ENCODE peak calls at places on chromosomes 1 and 21, in nine cellular contexts. One of them, this sample, is unnamed.

GRCh38 chr1:25724201-25724600 is 75.8 kb upstream of the SELENON start:
- DNase-seq in suprapubic skin: no peak
- DNase-seq in PC-9: no peak
- DNase-seq in hepatocyte: no peak
- DNase-seq in heart left ventricle: no peak
- DNase-seq in AG04450: no peak
- DNase-seq in H9: no peak
- DNase-seq in endothelial cell: no peak
- DNase-seq in pancreas: no peak
- DNase-seq in this sample: no peak

GRCh38 chr1:177200290-177200689 is 29.5 kb downstream of the BRINP2 start:
- DNase-seq in suprapubic skin: no peak
- DNase-seq in PC-9: no peak
- DNase-seq in hepatocyte: no peak
- DNase-seq in heart left ventricle: no peak
- DNase-seq in AG04450: no peak
- DNase-seq in H9: no peak
- DNase-seq in endothelial cell: no peak
- DNase-seq in pancreas: no peak
- DNase-seq in this sample: no peak

GRCh38 chr1:152162826-152163463 is 3.9 kb upstream of the RPTN start:
- DNase-seq in suprapubic skin: no peak
- DNase-seq in PC-9: peak
- DNase-seq in hepatocyte: no peak
- DNase-seq in heart left ventricle: no peak
- DNase-seq in AG04450: no peak
- DNase-seq in H9: no peak
- DNase-seq in endothelial cell: no peak
- DNase-seq in pancreas: no peak
- DNase-seq in this sample: peak

GRCh38 chr1:245873883-245874671 is 633.0 kb downstream of the SMYD3 start:
- DNase-seq in suprapubic skin: no peak
- DNase-seq in PC-9: no peak
- DNase-seq in hepatocyte: no peak
- DNase-seq in heart left ventricle: no peak
- DNase-seq in AG04450: no peak
- DNase-seq in H9: no peak
- DNase-seq in endothelial cell: no peak
- DNase-seq in pancreas: no peak
- DNase-seq in this sample: no peak

GRCh38 chr1:245874942-245875580 is 632.0 kb downstream of the SMYD3 start:
- DNase-seq in suprapubic skin: no peak
- DNase-seq in PC-9: no peak
- DNase-seq in hepatocyte: peak
- DNase-seq in heart left ventricle: peak
- DNase-seq in AG04450: peak
- DNase-seq in H9: no peak
- DNase-seq in endothelial cell: no peak
- DNase-seq in pancreas: peak
- DNase-seq in this sample: peak

GRCh38 chr1:204126367-204126766 is 25.5 kb downstream of the ETNK2 start:
- DNase-seq in suprapubic skin: no peak
- DNase-seq in PC-9: no peak
- DNase-seq in hepatocyte: no peak
- DNase-seq in heart left ventricle: no peak
- DNase-seq in AG04450: no peak
- DNase-seq in H9: no peak
- DNase-seq in endothelial cell: no peak
- DNase-seq in pancreas: no peak
- DNase-seq in this sample: no peak

GRCh38 chr1:163162281-163162937 is 40.3 kb downstream of the RGS5 start:
- DNase-seq in suprapubic skin: no peak
- DNase-seq in PC-9: no peak
- DNase-seq in hepatocyte: no peak
- DNase-seq in heart left ventricle: no peak
- DNase-seq in AG04450: peak
- DNase-seq in H9: no peak
- DNase-seq in endothelial cell: no peak
- DNase-seq in pancreas: no peak
- DNase-seq in this sample: no peak

GRCh38 chr1:198088360-198089071 is 68.3 kb upstream of the NEK7 start:
- DNase-seq in suprapubic skin: no peak
- DNase-seq in PC-9: no peak
- DNase-seq in hepatocyte: peak
- DNase-seq in heart left ventricle: no peak
- DNase-seq in AG04450: no peak
- DNase-seq in H9: no peak
- DNase-seq in endothelial cell: no peak
- DNase-seq in pancreas: no peak
- DNase-seq in this sample: peak

GRCh38 chr1:210231846-210232523 is 611 bp upstream of the SERTAD4 start:
- DNase-seq in suprapubic skin: no peak
- DNase-seq in PC-9: no peak
- DNase-seq in hepatocyte: peak
- DNase-seq in heart left ventricle: peak
- DNase-seq in AG04450: no peak
- DNase-seq in H9: no peak
- DNase-seq in endothelial cell: no peak
- DNase-seq in pancreas: no peak
- DNase-seq in this sample: no peak

GRCh38 chr1:199163277-199164069 is 524.6 kb downstream of the PTPRC start:
- DNase-seq in suprapubic skin: no peak
- DNase-seq in PC-9: no peak
- DNase-seq in hepatocyte: no peak
- DNase-seq in heart left ventricle: no peak
- DNase-seq in AG04450: no peak
- DNase-seq in H9: no peak
- DNase-seq in endothelial cell: no peak
- DNase-seq in pancreas: no peak
- DNase-seq in this sample: no peak

GRCh38 chr1:172960454-172961208 is 90.1 kb downstream of the TNFSF18 start:
- DNase-seq in suprapubic skin: no peak
- DNase-seq in PC-9: no peak
- DNase-seq in hepatocyte: no peak
- DNase-seq in heart left ventricle: no peak
- DNase-seq in AG04450: no peak
- DNase-seq in H9: no peak
- DNase-seq in endothelial cell: peak
- DNase-seq in pancreas: peak
- DNase-seq in this sample: no peak
- TF ChIP-seq CTCF in suprapubic skin: no peak
- TF ChIP-seq CTCF in PC-9: no peak
- TF ChIP-seq CTCF in hepatocyte: no peak
- TF ChIP-seq CTCF in heart left ventricle: no peak
- TF ChIP-seq CTCF in AG04450: no peak
- TF ChIP-seq CTCF in H9: no peak
- TF ChIP-seq CTCF in endothelial cell: no peak
- TF ChIP-seq CTCF in pancreas: no peak
- TF ChIP-seq CTCF in this sample: no peak

DNA sequence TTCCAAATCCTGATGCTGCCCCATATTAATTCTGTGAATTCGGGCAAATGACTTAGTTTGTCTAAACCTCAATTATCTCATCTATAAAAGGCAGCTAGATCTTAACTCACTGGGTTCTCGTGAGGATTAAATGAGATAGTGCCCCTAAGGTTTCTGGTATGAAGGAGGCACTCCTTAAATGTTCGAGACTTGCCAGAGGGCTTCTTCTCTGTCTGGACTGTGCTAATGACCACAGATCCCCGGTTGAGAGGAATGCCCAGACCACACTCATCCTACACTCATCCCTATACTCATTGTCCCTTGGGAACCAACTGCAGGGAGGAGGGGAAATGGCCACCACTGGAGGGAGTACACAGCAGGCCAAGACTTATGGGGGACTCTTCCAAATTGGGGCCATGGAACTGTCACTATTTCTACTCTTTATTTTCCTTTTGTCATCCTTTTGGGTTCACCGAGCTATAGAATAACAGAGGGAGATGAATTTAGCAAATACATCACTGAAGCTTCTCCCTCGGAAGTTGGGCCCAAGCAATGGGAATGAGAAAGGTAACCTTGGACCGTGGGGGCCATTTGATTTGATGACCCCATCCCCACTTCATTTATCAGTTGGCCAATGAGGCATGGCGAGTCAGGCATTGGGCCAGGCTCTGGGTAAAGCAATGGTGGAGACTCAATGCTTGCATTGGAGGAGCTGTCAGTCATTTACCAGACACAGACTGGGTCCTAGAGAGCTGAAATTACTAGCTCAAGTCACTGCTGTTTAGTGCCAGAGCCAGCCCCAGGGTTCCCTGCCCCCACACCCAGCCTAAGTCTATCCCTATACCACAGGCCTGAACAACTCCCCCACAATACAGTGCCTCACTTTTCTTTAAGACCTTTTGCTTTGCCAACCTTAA is 5.1 kb downstream of the ATF3 start:
- DNase-seq in suprapubic skin: no peak
- DNase-seq in PC-9: no peak
- DNase-seq in hepatocyte: no peak
- DNase-seq in heart left ventricle: no peak
- DNase-seq in AG04450: no peak
- DNase-seq in H9: no peak
- DNase-seq in endothelial cell: no peak
- DNase-seq in pancreas: no peak
- DNase-seq in this sample: no peak
- TF ChIP-seq CTCF in suprapubic skin: no peak
- TF ChIP-seq CTCF in PC-9: no peak
- TF ChIP-seq CTCF in hepatocyte: no peak
- TF ChIP-seq CTCF in heart left ventricle: no peak
- TF ChIP-seq CTCF in AG04450: no peak
- TF ChIP-seq CTCF in H9: no peak
- TF ChIP-seq CTCF in endothelial cell: no peak
- TF ChIP-seq CTCF in pancreas: no peak
- TF ChIP-seq CTCF in this sample: no peak

GRCh38 chr1:161020573-161021167 is at the start of gene F11R:
- DNase-seq in suprapubic skin: peak
- DNase-seq in PC-9: peak
- DNase-seq in hepatocyte: peak
- DNase-seq in heart left ventricle: peak
- DNase-seq in AG04450: no peak
- DNase-seq in H9: peak
- DNase-seq in endothelial cell: peak
- DNase-seq in pancreas: peak
- DNase-seq in this sample: no peak
- TF ChIP-seq CTCF in suprapubic skin: no peak
- TF ChIP-seq CTCF in PC-9: peak
- TF ChIP-seq CTCF in hepatocyte: peak
- TF ChIP-seq CTCF in heart left ventricle: no peak
- TF ChIP-seq CTCF in AG04450: peak
- TF ChIP-seq CTCF in H9: peak
- TF ChIP-seq CTCF in endothelial cell: peak
- TF ChIP-seq CTCF in pancreas: no peak
- TF ChIP-seq CTCF in this sample: no peak

GRCh38 chr21:38333290-38334272 is 76.8 kb downstream of the KCNJ15 start:
- DNase-seq in suprapubic skin: no peak
- DNase-seq in PC-9: no peak
- DNase-seq in hepatocyte: no peak
- DNase-seq in heart left ventricle: no peak
- DNase-seq in AG04450: no peak
- DNase-seq in H9: no peak
- DNase-seq in endothelial cell: no peak
- DNase-seq in pancreas: no peak
- DNase-seq in this sample: no peak
- TF ChIP-seq CTCF in suprapubic skin: no peak
- TF ChIP-seq CTCF in PC-9: no peak
- TF ChIP-seq CTCF in hepatocyte: peak
- TF ChIP-seq CTCF in heart left ventricle: no peak
- TF ChIP-seq CTCF in AG04450: peak
- TF ChIP-seq CTCF in H9: peak
- TF ChIP-seq CTCF in endothelial cell: no peak
- TF ChIP-seq CTCF in pancreas: no peak
- TF ChIP-seq CTCF in this sample: peak

DNA sequence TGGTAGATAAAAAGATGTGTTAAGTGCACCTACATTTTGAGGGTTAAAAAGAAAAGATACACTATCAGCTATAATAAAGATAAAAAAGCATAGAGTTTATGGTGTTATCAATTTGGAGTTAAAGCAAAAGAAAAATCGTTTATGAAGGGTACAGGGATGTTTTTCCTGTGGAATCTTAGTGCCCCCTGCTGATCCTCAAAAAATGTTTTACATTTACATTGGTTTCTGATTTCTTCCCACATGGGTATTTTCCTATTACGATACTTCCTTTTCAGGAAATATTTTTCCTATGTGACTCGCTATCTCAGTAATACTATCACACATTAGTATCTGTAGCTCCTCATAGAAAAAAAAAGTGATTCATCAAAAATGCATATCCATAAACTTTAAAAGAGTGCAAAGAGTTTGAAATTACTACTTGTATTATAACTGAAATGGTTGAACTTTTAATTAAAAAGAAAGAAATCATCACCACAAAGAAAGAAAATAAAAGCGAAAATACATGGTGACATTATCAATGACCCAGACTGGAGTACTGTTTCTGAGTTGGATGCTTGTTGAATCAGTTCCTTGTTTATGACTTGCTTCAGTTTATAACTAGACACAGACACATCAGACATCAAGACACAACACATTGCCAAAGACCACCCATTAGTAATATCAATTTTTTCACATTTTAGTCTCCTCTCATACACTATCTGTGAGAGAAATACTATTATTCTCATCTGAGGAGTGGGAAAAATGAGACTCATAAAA is 293.2 kb downstream of the MRPL39 start:
- DNase-seq in suprapubic skin: no peak
- DNase-seq in PC-9: no peak
- DNase-seq in hepatocyte: no peak
- DNase-seq in heart left ventricle: no peak
- DNase-seq in AG04450: peak
- DNase-seq in H9: no peak
- DNase-seq in endothelial cell: no peak
- DNase-seq in pancreas: no peak
- DNase-seq in this sample: peak
- TF ChIP-seq CTCF in suprapubic skin: no peak
- TF ChIP-seq CTCF in PC-9: no peak
- TF ChIP-seq CTCF in hepatocyte: peak
- TF ChIP-seq CTCF in heart left ventricle: peak
- TF ChIP-seq CTCF in AG04450: peak
- TF ChIP-seq CTCF in H9: peak
- TF ChIP-seq CTCF in endothelial cell: no peak
- TF ChIP-seq CTCF in pancreas: no peak
- TF ChIP-seq CTCF in this sample: peak

DNA sequence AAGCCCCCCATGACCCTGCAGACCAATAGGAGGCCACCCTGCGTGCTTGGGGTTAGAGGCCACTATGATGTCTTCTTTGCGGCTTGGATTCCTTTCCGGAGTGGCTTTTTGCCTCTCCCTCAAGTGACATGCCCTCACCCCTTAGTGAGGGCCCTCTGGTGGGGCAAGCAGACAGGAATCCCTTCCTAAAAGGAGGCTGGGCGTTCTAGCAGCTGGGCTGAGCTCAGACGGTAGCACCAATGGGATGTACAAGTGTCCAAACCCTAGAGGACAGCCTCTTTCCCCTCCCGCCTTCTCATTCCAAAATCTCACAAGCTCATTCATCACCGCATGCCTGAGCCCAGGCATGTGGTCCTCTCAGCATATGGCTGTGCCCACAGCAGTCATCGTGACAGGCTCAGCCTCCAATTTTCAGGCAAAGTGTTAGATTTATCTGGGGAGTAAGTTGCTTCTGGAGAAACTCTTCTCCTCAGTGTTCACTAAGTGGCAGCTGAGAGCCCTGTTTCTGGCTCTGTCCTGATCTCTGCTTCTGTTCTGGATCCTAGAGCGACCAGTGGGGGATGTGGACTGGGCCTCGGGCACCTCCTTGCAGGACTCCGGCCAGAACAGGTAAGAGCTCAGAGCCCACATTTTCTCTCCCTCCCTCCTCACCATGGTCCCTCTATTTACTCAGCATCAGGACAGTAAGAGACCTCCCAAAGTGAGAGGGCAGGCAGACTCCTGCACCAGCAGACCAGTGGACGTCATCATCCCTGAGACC is 4.8 kb downstream of the KIAA1614 start:
- DNase-seq in suprapubic skin: no peak
- DNase-seq in PC-9: no peak
- DNase-seq in hepatocyte: no peak
- DNase-seq in heart left ventricle: no peak
- DNase-seq in AG04450: no peak
- DNase-seq in H9: peak
- DNase-seq in endothelial cell: no peak
- DNase-seq in pancreas: no peak
- DNase-seq in this sample: no peak
- TF ChIP-seq CTCF in suprapubic skin: no peak
- TF ChIP-seq CTCF in PC-9: peak
- TF ChIP-seq CTCF in hepatocyte: no peak
- TF ChIP-seq CTCF in heart left ventricle: no peak
- TF ChIP-seq CTCF in AG04450: no peak
- TF ChIP-seq CTCF in H9: peak
- TF ChIP-seq CTCF in endothelial cell: no peak
- TF ChIP-seq CTCF in pancreas: no peak
- TF ChIP-seq CTCF in this sample: peak